ENCODE peak calls at places on chromosome 11, in ten cellular contexts. One of them, this sample, is unnamed.

GRCh38 chr11:134140961-134141490 is 72.2 kb downstream of the JAM3 start:
- DNase-seq in AG04450: no peak
- DNase-seq in esophagus muscularis mucosa: no peak
- DNase-seq in prostate gland: no peak
- DNase-seq in HL-60: no peak
- DNase-seq in tibial artery: no peak
- DNase-seq in upper lobe of right lung: no peak
- DNase-seq in fibroblast of lung: no peak
- DNase-seq in BJ: no peak
- DNase-seq in kidney epithelial cell: no peak
- DNase-seq in this sample: no peak

GRCh38 chr11:27201454-27202302 is 161.1 kb downstream of the BBOX1 start:
- DNase-seq in tibial artery: no peak
- DNase-seq in esophagus muscularis mucosa: no peak
- DNase-seq in prostate gland: peak; percentile 98
- DNase-seq in AG04450: no peak
- DNase-seq in kidney epithelial cell: peak; percentile 60
- DNase-seq in fibroblast of lung: peak; percentile 88
- DNase-seq in BJ: peak; percentile 85
- DNase-seq in HL-60: no peak
- DNase-seq in upper lobe of right lung: no peak
- DNase-seq in this sample: peak; percentile 62

GRCh38 chr11:128467610-128468041 is 119.7 kb downstream of the ETS1 start:
- DNase-seq in kidney epithelial cell: peak; percentile 100
- DNase-seq in HL-60: no peak
- DNase-seq in tibial artery: peak; percentile 85
- DNase-seq in esophagus muscularis mucosa: peak; percentile 91
- DNase-seq in upper lobe of right lung: no peak
- DNase-seq in BJ: peak; percentile 99
- DNase-seq in prostate gland: no peak
- DNase-seq in fibroblast of lung: peak; percentile 100
- DNase-seq in AG04450: peak; percentile 92
- DNase-seq in this sample: peak; percentile 15

GRCh38 chr11:131914299-131914902 is 544.0 kb downstream of the NTM start:
- DNase-seq in fibroblast of lung: no peak
- DNase-seq in AG04450: no peak
- DNase-seq in tibial artery: no peak
- DNase-seq in upper lobe of right lung: no peak
- DNase-seq in BJ: no peak
- DNase-seq in kidney epithelial cell: no peak
- DNase-seq in HL-60: no peak
- DNase-seq in esophagus muscularis mucosa: no peak
- DNase-seq in prostate gland: no peak
- DNase-seq in this sample: no peak

GRCh38 chr11:129012880-129013279 is 70.2 kb upstream of the TP53AIP1 start:
- DNase-seq in upper lobe of right lung: no peak
- DNase-seq in HL-60: no peak
- DNase-seq in tibial artery: no peak
- DNase-seq in fibroblast of lung: no peak
- DNase-seq in esophagus muscularis mucosa: no peak
- DNase-seq in kidney epithelial cell: no peak
- DNase-seq in prostate gland: no peak
- DNase-seq in BJ: no peak
- DNase-seq in AG04450: no peak
- DNase-seq in this sample: no peak

GRCh38 chr11:36149538-36150242 is 139.5 kb downstream of the COMMD9 start:
- DNase-seq in AG04450: peak; percentile 97
- DNase-seq in BJ: peak; percentile 88
- DNase-seq in HL-60: peak; percentile 88
- DNase-seq in esophagus muscularis mucosa: no peak
- DNase-seq in prostate gland: peak; percentile 27
- DNase-seq in upper lobe of right lung: no peak
- DNase-seq in kidney epithelial cell: peak; percentile 97
- DNase-seq in fibroblast of lung: peak; percentile 99
- DNase-seq in tibial artery: peak; percentile 71
- DNase-seq in this sample: peak; percentile 54

GRCh38 chr11:32858731-32859130 is 29.0 kb downstream of the PRRG4 start:
- DNase-seq in prostate gland: no peak
- DNase-seq in fibroblast of lung: no peak
- DNase-seq in tibial artery: no peak
- DNase-seq in HL-60: no peak
- DNase-seq in upper lobe of right lung: no peak
- DNase-seq in AG04450: no peak
- DNase-seq in kidney epithelial cell: no peak
- DNase-seq in esophagus muscularis mucosa: no peak
- DNase-seq in BJ: no peak
- DNase-seq in this sample: no peak

GRCh38 chr11:64419818-64420485 is 61.0 kb downstream of the RPS6KA4 start:
- DNase-seq in upper lobe of right lung: no peak
- DNase-seq in fibroblast of lung: peak; percentile 19
- DNase-seq in BJ: no peak
- DNase-seq in prostate gland: no peak
- DNase-seq in tibial artery: peak; percentile 89
- DNase-seq in HL-60: no peak
- DNase-seq in kidney epithelial cell: no peak
- DNase-seq in AG04450: no peak
- DNase-seq in esophagus muscularis mucosa: no peak
- DNase-seq in this sample: no peak

GRCh38 chr11:50246183-50246582 is 213.5 kb downstream of the OR4C45 start:
- DNase-seq in BJ: no peak
- DNase-seq in tibial artery: peak; percentile 60
- DNase-seq in esophagus muscularis mucosa: no peak
- DNase-seq in fibroblast of lung: no peak
- DNase-seq in upper lobe of right lung: no peak
- DNase-seq in AG04450: no peak
- DNase-seq in prostate gland: no peak
- DNase-seq in HL-60: no peak
- DNase-seq in kidney epithelial cell: no peak
- DNase-seq in this sample: no peak

GRCh38 chr11:50246699-50247098 is 214.0 kb downstream of the OR4C45 start:
- DNase-seq in prostate gland: no peak
- DNase-seq in BJ: no peak
- DNase-seq in kidney epithelial cell: no peak
- DNase-seq in AG04450: no peak
- DNase-seq in fibroblast of lung: no peak
- DNase-seq in esophagus muscularis mucosa: no peak
- DNase-seq in upper lobe of right lung: no peak
- DNase-seq in HL-60: no peak
- DNase-seq in tibial artery: no peak
- DNase-seq in this sample: no peak

DNA sequence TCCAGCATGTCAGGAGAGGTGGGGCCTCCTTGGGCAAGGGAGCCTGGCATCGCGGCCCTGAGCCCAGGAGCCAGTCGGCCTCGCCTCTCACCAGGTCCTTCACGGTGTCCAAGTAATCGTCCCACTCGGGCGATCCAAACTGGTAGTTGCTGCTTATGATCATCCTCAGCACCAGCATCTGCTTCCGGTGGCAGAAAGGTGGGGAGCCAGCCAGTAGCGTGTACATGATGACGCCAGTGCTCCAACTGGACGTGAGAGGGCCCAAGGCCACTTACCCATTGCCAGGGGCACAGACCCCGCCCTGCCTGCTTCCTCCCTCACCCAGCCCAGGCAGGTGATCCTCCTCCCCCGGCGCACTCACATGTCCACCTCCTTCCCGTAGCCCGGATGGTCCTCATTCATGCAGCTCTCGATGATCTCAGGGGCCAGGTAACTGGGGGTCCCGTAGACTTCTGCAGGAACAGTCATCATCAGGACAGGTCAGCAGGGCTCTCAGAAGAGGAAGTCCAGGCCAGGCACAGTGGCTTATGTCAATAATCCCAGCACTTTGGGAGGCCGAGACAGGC is 214.7 kb downstream of the OR4C45 start:
- DNase-seq in prostate gland: no peak
- DNase-seq in AG04450: no peak
- DNase-seq in tibial artery: no peak
- DNase-seq in BJ: no peak
- DNase-seq in esophagus muscularis mucosa: no peak
- DNase-seq in kidney epithelial cell: no peak
- DNase-seq in fibroblast of lung: no peak
- DNase-seq in HL-60: no peak
- DNase-seq in upper lobe of right lung: no peak
- DNase-seq in this sample: no peak
- H3K4me3 ChIP-seq in prostate gland: no peak overlapping the region
- H3K4me3 ChIP-seq in AG04450: no peak overlapping the region
- H3K4me3 ChIP-seq in tibial artery: no peak overlapping the region
- H3K4me3 ChIP-seq in BJ: no peak overlapping the region
- H3K4me3 ChIP-seq in esophagus muscularis mucosa: no peak overlapping the region
- H3K4me3 ChIP-seq in kidney epithelial cell: no peak overlapping the region
- H3K4me3 ChIP-seq in fibroblast of lung: no peak overlapping the region
- H3K4me3 ChIP-seq in HL-60: no peak overlapping the region
- H3K4me3 ChIP-seq in upper lobe of right lung: no peak overlapping the region
- H3K4me3 ChIP-seq in this sample: no peak overlapping the region

GRCh38 chr11:112363527-112363926 is 102.9 kb upstream of the PLET1 start:
- DNase-seq in BJ: peak; percentile 3
- DNase-seq in kidney epithelial cell: no peak
- DNase-seq in upper lobe of right lung: no peak
- DNase-seq in HL-60: no peak
- DNase-seq in AG04450: no peak
- DNase-seq in tibial artery: no peak
- DNase-seq in esophagus muscularis mucosa: no peak
- DNase-seq in fibroblast of lung: peak; percentile 32
- DNase-seq in prostate gland: no peak
- DNase-seq in this sample: no peak

GRCh38 chr11:112366012-112366411 is 105.4 kb upstream of the PLET1 start:
- DNase-seq in tibial artery: no peak
- DNase-seq in BJ: no peak
- DNase-seq in AG04450: no peak
- DNase-seq in prostate gland: no peak
- DNase-seq in esophagus muscularis mucosa: no peak
- DNase-seq in upper lobe of right lung: no peak
- DNase-seq in kidney epithelial cell: no peak
- DNase-seq in HL-60: no peak
- DNase-seq in fibroblast of lung: no peak
- DNase-seq in this sample: no peak

GRCh38 chr11:112357488-112357887 is 96.8 kb upstream of the PLET1 start:
- DNase-seq in tibial artery: no peak
- DNase-seq in prostate gland: no peak
- DNase-seq in kidney epithelial cell: no peak
- DNase-seq in BJ: no peak
- DNase-seq in HL-60: no peak
- DNase-seq in AG04450: no peak
- DNase-seq in esophagus muscularis mucosa: no peak
- DNase-seq in fibroblast of lung: no peak
- DNase-seq in upper lobe of right lung: no peak
- DNase-seq in this sample: no peak

GRCh38 chr11:112364962-112365481 is 104.4 kb upstream of the PLET1 start:
- DNase-seq in esophagus muscularis mucosa: no peak
- DNase-seq in kidney epithelial cell: no peak
- DNase-seq in AG04450: peak; percentile 98
- DNase-seq in HL-60: no peak
- DNase-seq in BJ: peak; percentile 88
- DNase-seq in prostate gland: peak; percentile 20
- DNase-seq in upper lobe of right lung: no peak
- DNase-seq in fibroblast of lung: peak; percentile 87
- DNase-seq in tibial artery: no peak
- DNase-seq in this sample: no peak

DNA sequence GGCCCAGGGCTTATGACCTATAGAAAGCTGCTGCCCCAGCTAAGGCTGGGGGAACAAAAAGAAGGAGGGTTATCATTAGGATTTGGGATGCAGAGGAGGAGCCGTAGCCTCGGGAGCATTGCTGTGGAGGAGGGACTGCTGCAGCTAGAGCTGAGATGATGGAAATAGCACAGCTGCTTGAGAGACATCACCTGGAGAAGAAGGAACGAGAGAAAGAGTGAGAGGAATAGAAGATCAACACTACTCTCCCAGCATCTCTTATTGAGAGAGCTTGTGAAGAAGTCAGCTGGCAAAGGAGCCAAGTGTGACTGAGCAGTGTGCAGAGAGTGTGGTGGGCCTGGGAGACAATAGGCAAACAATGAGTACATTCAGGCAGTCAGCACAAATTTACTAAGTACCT is 100.7 kb upstream of the PLET1 start:
- DNase-seq in kidney epithelial cell: no peak
- DNase-seq in AG04450: no peak
- DNase-seq in fibroblast of lung: no peak
- DNase-seq in BJ: no peak
- DNase-seq in esophagus muscularis mucosa: no peak
- DNase-seq in tibial artery: no peak
- DNase-seq in upper lobe of right lung: no peak
- DNase-seq in prostate gland: no peak
- DNase-seq in HL-60: no peak
- DNase-seq in this sample: no peak
- TF ChIP-seq CTCF in kidney epithelial cell: no peak
- TF ChIP-seq CTCF in AG04450: no peak
- TF ChIP-seq CTCF in fibroblast of lung: no peak
- TF ChIP-seq CTCF in BJ: no peak
- TF ChIP-seq CTCF in esophagus muscularis mucosa: no peak
- TF ChIP-seq CTCF in tibial artery: no peak
- TF ChIP-seq CTCF in upper lobe of right lung: no peak
- TF ChIP-seq CTCF in prostate gland: no peak
- TF ChIP-seq CTCF in HL-60: no peak
- TF ChIP-seq CTCF in this sample: no peak

GRCh38 chr11:44313701-44314489 is 4.0 kb upstream of the ALX4 start:
- DNase-seq in BJ: no peak
- DNase-seq in fibroblast of lung: no peak
- DNase-seq in esophagus muscularis mucosa: no peak
- DNase-seq in AG04450: no peak
- DNase-seq in upper lobe of right lung: peak; percentile 18
- DNase-seq in prostate gland: no peak
- DNase-seq in tibial artery: peak; percentile 37
- DNase-seq in HL-60: no peak
- DNase-seq in kidney epithelial cell: no peak
- DNase-seq in this sample: no peak
- H3K27me3 ChIP-seq in BJ: peaks cover 37% of the 10 kb centered on the region
- H3K27me3 ChIP-seq in fibroblast of lung: peaks cover 88% of the 10 kb centered on the region
- H3K27me3 ChIP-seq in esophagus muscularis mucosa: no peaks in the 10 kb centered on the region
- H3K27me3 ChIP-seq in AG04450: peaks cover 97% of the 10 kb centered on the region
- H3K27me3 ChIP-seq in upper lobe of right lung: peaks cover 95% of the 10 kb centered on the region
- H3K27me3 ChIP-seq in prostate gland: peaks cover 59% of the 10 kb centered on the region
- H3K27me3 ChIP-seq in tibial artery: peaks cover 3% of the 10 kb centered on the region
- H3K27me3 ChIP-seq in HL-60: peaks cover 89% of the 10 kb centered on the region
- H3K27me3 ChIP-seq in kidney epithelial cell: peaks cover 99% of the 10 kb centered on the region
- H3K27me3 ChIP-seq in this sample: peaks cover 98% of the 10 kb centered on the region

GRCh38 chr11:35142481-35143207 is 3.7 kb downstream of the CD44 start:
- DNase-seq in tibial artery: no peak
- DNase-seq in prostate gland: no peak
- DNase-seq in HL-60: no peak
- DNase-seq in upper lobe of right lung: no peak
- DNase-seq in fibroblast of lung: peak; percentile 91
- DNase-seq in esophagus muscularis mucosa: no peak
- DNase-seq in kidney epithelial cell: no peak
- DNase-seq in BJ: peak; percentile 66
- DNase-seq in AG04450: no peak
- DNase-seq in this sample: no peak

GRCh38 chr11:35139883-35140282 is 912 bp downstream of the CD44 start:
- DNase-seq in prostate gland: peak; percentile 34
- DNase-seq in tibial artery: peak; percentile 68
- DNase-seq in fibroblast of lung: peak; percentile 46
- DNase-seq in HL-60: no peak
- DNase-seq in BJ: no peak
- DNase-seq in kidney epithelial cell: no peak
- DNase-seq in upper lobe of right lung: no peak
- DNase-seq in esophagus muscularis mucosa: no peak
- DNase-seq in AG04450: no peak
- DNase-seq in this sample: peak; percentile 21

GRCh38 chr11:35141034-35141433 is 2.1 kb downstream of the CD44 start:
- DNase-seq in upper lobe of right lung: no peak
- DNase-seq in AG04450: no peak
- DNase-seq in prostate gland: no peak
- DNase-seq in fibroblast of lung: no peak
- DNase-seq in BJ: no peak
- DNase-seq in kidney epithelial cell: no peak
- DNase-seq in esophagus muscularis mucosa: no peak
- DNase-seq in tibial artery: no peak
- DNase-seq in HL-60: no peak
- DNase-seq in this sample: no peak

GRCh38 chr11:35143509-35144102 is 4.6 kb downstream of the CD44 start:
- DNase-seq in tibial artery: no peak
- DNase-seq in HL-60: no peak
- DNase-seq in upper lobe of right lung: no peak
- DNase-seq in kidney epithelial cell: no peak
- DNase-seq in fibroblast of lung: no peak
- DNase-seq in AG04450: no peak
- DNase-seq in prostate gland: no peak
- DNase-seq in esophagus muscularis mucosa: no peak
- DNase-seq in BJ: no peak
- DNase-seq in this sample: no peak

GRCh38 chr11:35141538-35141937 is 2.6 kb downstream of the CD44 start:
- DNase-seq in kidney epithelial cell: no peak
- DNase-seq in upper lobe of right lung: peak; percentile 79
- DNase-seq in tibial artery: peak; percentile 81
- DNase-seq in BJ: no peak
- DNase-seq in fibroblast of lung: no peak
- DNase-seq in HL-60: peak; percentile 86
- DNase-seq in AG04450: no peak
- DNase-seq in prostate gland: peak; percentile 85
- DNase-seq in esophagus muscularis mucosa: peak; percentile 96
- DNase-seq in this sample: peak; percentile 36
- H3K4me3 ChIP-seq in kidney epithelial cell: peak overlapping the region; percentile 92
- H3K4me3 ChIP-seq in upper lobe of right lung: peak overlapping the region; percentile 74
- H3K4me3 ChIP-seq in tibial artery: peak overlapping the region; percentile 85
- H3K4me3 ChIP-seq in BJ: peak overlapping the region; percentile 95
- H3K4me3 ChIP-seq in fibroblast of lung: peak overlapping the region; percentile 99
- H3K4me3 ChIP-seq in HL-60: peak overlapping the region; percentile 61
- H3K4me3 ChIP-seq in AG04450: peak overlapping the region; percentile 98
- H3K4me3 ChIP-seq in prostate gland: no peak overlapping the region
- H3K4me3 ChIP-seq in esophagus muscularis mucosa: peak overlapping the region; percentile 84
- H3K4me3 ChIP-seq in this sample: no peak overlapping the region

This sample was measured in gastrocnemius medialis.